ENCODE peak calls at places on chromosomes 6 and 20, in six cellular contexts. N is stomach, B is prostate gland, G is body of pancreas, T is heart left ventricle, R is sigmoid colon. Q is an unnamed sample.

GRCh38 chr20:34675993-34676641 is 775 bp downstream of the PIGU start:
- DNase-seq in R (no peak), B (no peak), G (no peak), N (no peak), T (no peak), Q (no peak)

GRCh38 chr6:130661077-130661476 is 166.1 kb upstream of the SMLR1 start:
- DNase-seq in N (no peak), B (no peak), R (no peak), T (no peak), G (no peak), Q (no peak)

GRCh38 chr6:44569931-44570385 is 182.5 kb downstream of the CDC5L start:
- DNase-seq in B (peak; percentile 50), R (no peak), G (no peak), T (peak; percentile 71), N (no peak), Q (peak; percentile 33)

GRCh38 chr6:100663219-100663863 is 198.6 kb upstream of the SIM1 start:
- DNase-seq in N (no peak), B (no peak), G (no peak), T (no peak), R (no peak), Q (no peak)

GRCh38 chr20:36541227-36542018 is at the start of gene MYL9:
- DNase-seq in G (peak; percentile 80), N (peak; percentile 85), B (peak; percentile 86), R (peak; percentile 99), T (peak; percentile 95), Q (peak; percentile 67)

GRCh38 chr20:31652917-31653385 is 15.2 kb downstream of the COX4I2 start:
- DNase-seq in R (no peak), N (no peak), B (peak; percentile 51), T (no peak), G (no peak), Q (no peak)

GRCh38 chr6:99522531-99522930 is 7.3 kb upstream of the USP45 start:
- DNase-seq in N (no peak), T (no peak), R (no peak), G (no peak), B (no peak), Q (no peak)

GRCh38 chr6:152301806-152302568 is 335.2 kb downstream of the SYNE1 start:
- DNase-seq in G (peak; percentile 84), T (peak; percentile 94), R (peak; percentile 92), B (peak; percentile 74), N (peak; percentile 82), Q (peak; percentile 94)

GRCh38 chr6:137102851-137103492 is 58.2 kb upstream of the IL20RA start:
- DNase-seq in R (no peak), G (no peak), N (no peak), B (no peak), T (no peak), Q (no peak)

GRCh38 chr6:162109466-162110040 is 618.0 kb downstream of the PRKN start:
- DNase-seq in R (no peak), T (no peak), N (no peak), B (no peak), G (no peak), Q (no peak)

GRCh38 chr20:53529658-53530057 is 64.0 kb downstream of the ZNF217 start:
- DNase-seq in T (no peak), N (no peak), B (no peak), R (peak; percentile 9), G (no peak), Q (no peak)

GRCh38 chr6:34791164-34791841 is 580 bp upstream of the BLTP3A start:
- DNase-seq in G (peak; percentile 68), R (peak; percentile 71), B (peak; percentile 47), N (peak; percentile 51), T (peak; percentile 81), Q (peak; percentile 70)

GRCh38 chr20:13277663-13278295 is 56.7 kb downstream of the ISM1 start:
- DNase-seq in G (no peak), T (no peak), B (no peak), N (no peak), R (no peak), Q (no peak)

GRCh38 chr6:137234505-137234863 is 15.3 kb upstream of the IFNGR1 start:
- DNase-seq in T (no peak), N (no peak), B (no peak), R (no peak), G (no peak), Q (no peak)

GRCh38 chr6:1757133-1757532 is 147.4 kb downstream of the FOXC1 start:
- DNase-seq in N (no peak), G (no peak), B (no peak), T (no peak), R (no peak), Q (no peak)

GRCh38 chr6:46606318-46606717 is 46.3 kb downstream of the CYP39A1 start:
- DNase-seq in N (no peak), G (no peak), T (no peak), B (no peak), R (no peak), Q (no peak)

GRCh38 chr6:148263010-148263409 is 79.6 kb upstream of the SASH1 start:
- DNase-seq in N (no peak), R (no peak), B (peak; percentile 71), T (no peak), G (no peak), Q (no peak)

GRCh38 chr6:160477901-160478300 is 129.7 kb downstream of the SLC22A3 start:
- DNase-seq in R (no peak), T (no peak), G (no peak), B (no peak), N (no peak), Q (no peak)

GRCh38 chr20:33095249-33095648 is 15.8 kb downstream of the BPIFB4 start:
- DNase-seq in B (no peak), T (no peak), N (no peak), R (no peak), G (no peak), Q (no peak)

GRCh38 chr6:39791850-39792500 is at the start of gene DAAM2:
- DNase-seq in T (peak; percentile 85), R (peak; percentile 87), N (peak; percentile 64), G (peak; percentile 76), B (no peak), Q (peak; percentile 48)

GRCh38 chr20:4406627-4407026 is 315.1 kb upstream of the PRND start:
- DNase-seq in G (no peak), R (no peak), B (no peak), N (no peak), T (no peak), Q (no peak)

GRCh38 chr6:100228437-100229424 is 234.7 kb upstream of the MCHR2 start:
- DNase-seq in G (peak; percentile 76), R (peak; percentile 63), T (peak; percentile 86), N (peak; percentile 75), B (peak; percentile 43), Q (peak; percentile 84)

GRCh38 chr20:1802385-1803215 is 92.6 kb upstream of the SIRPA start:
- DNase-seq in R (peak; percentile 80), T (peak; percentile 87), B (peak; percentile 57), G (peak; percentile 54), N (no peak), Q (peak; percentile 81)
- H3K4me1 ChIP-seq in R (no peaks in the 10 kb centered on the region), T (peaks cover 17% of the 10 kb centered on the region), B (peaks cover 2% of the 10 kb centered on the region), G (peaks cover 24% of the 10 kb centered on the region), N (peaks cover 22% of the 10 kb centered on the region), Q (no peaks in the 10 kb centered on the region)

GRCh38 chr20:1369970-1370369 is 22.9 kb downstream of the FKBP1A start:
- DNase-seq in B (no peak), N (no peak), T (no peak), R (no peak), G (peak; percentile 40), Q (no peak)
- TF ChIP-seq POLR2A in B (no peak), N (no peak), T (no peak), R (no peak), G (no peak), Q (no peak)

GRCh38 chr20:50299325-50299629 is 108.6 kb downstream of the CEBPB start:
- DNase-seq in T (no peak), N (no peak), R (no peak), B (no peak), G (no peak), Q (no peak)

GRCh38 chr20:50303573-50304500 is 113.2 kb downstream of the CEBPB start:
- DNase-seq in T (peak; percentile 88), G (peak; percentile 82), R (peak; percentile 96), N (peak; percentile 84), B (peak; percentile 52), Q (peak; percentile 87)

GRCh38 chr20:50302463-50303041 is 111.9 kb downstream of the CEBPB start:
- DNase-seq in N (no peak), G (no peak), R (peak; percentile 68), T (no peak), B (no peak), Q (peak; percentile 19)

GRCh38 chr20:50301165-50301564 is 110.5 kb downstream of the CEBPB start:
- DNase-seq in G (no peak), T (no peak), R (no peak), B (no peak), N (no peak), Q (no peak)

GRCh38 chr20:50301712-50302111 is 111.1 kb downstream of the CEBPB start:
- DNase-seq in B (no peak), R (no peak), T (no peak), N (no peak), G (no peak), Q (no peak)
- H3K4me1 ChIP-seq in B (peaks cover 12% of the 10 kb centered on the region), R (no peaks in the 10 kb centered on the region), T (peaks cover 31% of the 10 kb centered on the region), N (peaks cover 24% of the 10 kb centered on the region), G (peaks cover 27% of the 10 kb centered on the region), Q (no peaks in the 10 kb centered on the region)

GRCh38 chr20:19659468-19659867 is 98.6 kb upstream of the RIN2 start:
- DNase-seq in R (no peak), B (no peak), N (no peak), G (no peak), T (no peak), Q (no peak)

GRCh38 chr20:19662638-19662995 is 95.4 kb upstream of the RIN2 start:
- DNase-seq in B (no peak), G (no peak), N (no peak), T (no peak), R (no peak), Q (no peak)

GRCh38 chr20:19660808-19661378 is 97.2 kb upstream of the RIN2 start:
- DNase-seq in T (no peak), R (no peak), B (no peak), G (no peak), N (no peak), Q (no peak)

GRCh38 chr20:19658137-19658536 is 99.9 kb upstream of the RIN2 start:
- DNase-seq in N (peak; percentile 28), B (no peak), T (no peak), R (no peak), G (no peak), Q (no peak)

DNA sequence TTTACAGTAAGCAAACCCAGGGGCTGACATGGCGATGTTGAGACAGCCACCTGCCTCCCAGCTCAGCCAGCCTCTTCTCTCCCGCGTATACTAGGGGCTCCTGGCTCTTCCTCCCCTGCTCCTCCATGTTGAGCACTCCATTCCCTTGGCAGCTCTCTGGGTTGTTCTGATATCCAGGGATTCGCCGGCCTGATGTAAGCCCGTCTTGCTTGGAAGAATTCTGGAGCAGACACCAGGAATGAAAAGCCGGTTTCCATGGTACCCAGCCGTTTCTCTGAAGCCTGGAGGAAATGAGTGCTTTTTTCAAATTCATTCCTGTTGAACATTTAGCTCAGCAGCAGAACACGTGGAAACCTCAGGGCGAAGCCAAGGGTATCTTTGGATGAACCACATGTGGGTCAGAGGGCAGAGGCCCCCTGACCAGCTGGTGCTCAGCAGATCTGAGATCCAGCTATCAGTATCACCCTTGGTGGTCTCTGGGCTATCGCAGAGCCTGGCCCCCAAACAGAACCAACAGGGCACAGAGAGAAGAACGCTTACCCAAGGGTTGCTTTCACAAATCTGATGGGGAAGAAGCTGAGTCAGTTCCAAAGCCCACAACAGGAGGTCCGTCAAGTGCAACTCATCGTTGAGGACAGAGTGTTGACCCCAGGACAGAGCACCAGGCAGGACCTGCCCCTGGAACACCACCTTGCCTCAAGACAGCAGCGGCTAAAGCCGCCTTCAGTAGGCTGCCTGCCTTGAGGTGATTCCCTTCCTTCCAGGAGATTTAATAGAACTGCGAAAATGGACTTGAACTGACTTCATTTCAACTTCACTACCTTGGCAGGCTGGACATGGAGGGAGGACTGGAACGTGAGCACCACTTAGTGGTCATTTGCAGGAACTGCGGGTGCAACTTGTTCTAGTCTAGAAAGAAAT is 96.1 kb upstream of the RIN2 start:
- DNase-seq in G (peak; percentile 77), N (peak; percentile 71), R (peak; percentile 80), B (peak; percentile 61), T (no peak), Q (peak; percentile 57)
- TF ChIP-seq POLR2A in G (no peak), N (no peak), R (no peak), B (no peak), T (no peak), Q (no peak)

Q was measured in right lobe of liver.